ENCODE peak calls at places on chromosome 7, in eight cellular contexts. One of them, this sample, is unnamed.

GRCh38 chr7:48182736-48183369 is 11.6 kb downstream of the ABCA13 start:
- DNase-seq in OCI-LY7: no peak
- DNase-seq in cerebellum: no peak
- DNase-seq in activated B cell treated with CpG ODN at 0.5 μM for 24 hours: no peak
- DNase-seq in AG10803: peak; percentile 67
- DNase-seq in astrocyte of the spinal cord: peak; percentile 85
- DNase-seq in LoVo: no peak
- DNase-seq in RWPE1: no peak
- DNase-seq in this sample: no peak

GRCh38 chr7:36526720-36527548 is 137.3 kb downstream of the ANLN start:
- DNase-seq in astrocyte of the spinal cord: peak; percentile 64
- DNase-seq in RWPE1: peak; percentile 92
- DNase-seq in cerebellum: no peak
- DNase-seq in activated B cell treated with CpG ODN at 0.5 μM for 24 hours: no peak
- DNase-seq in LoVo: peak; percentile 77
- DNase-seq in AG10803: peak; percentile 40
- DNase-seq in OCI-LY7: no peak
- DNase-seq in this sample: peak; percentile 6

GRCh38 chr7:75611557-75612178 is 119.5 kb downstream of the SPDYE5 start:
- DNase-seq in LoVo: no peak
- DNase-seq in cerebellum: peak; percentile 91
- DNase-seq in AG10803: no peak
- DNase-seq in RWPE1: no peak
- DNase-seq in activated B cell treated with CpG ODN at 0.5 μM for 24 hours: no peak
- DNase-seq in OCI-LY7: no peak
- DNase-seq in astrocyte of the spinal cord: no peak
- DNase-seq in this sample: no peak

GRCh38 chr7:112573302-112574039 is 92.7 kb downstream of the LSMEM1 start:
- DNase-seq in activated B cell treated with CpG ODN at 0.5 μM for 24 hours: no peak
- DNase-seq in RWPE1: no peak
- DNase-seq in cerebellum: no peak
- DNase-seq in astrocyte of the spinal cord: peak; percentile 7
- DNase-seq in LoVo: peak; percentile 22
- DNase-seq in AG10803: no peak
- DNase-seq in OCI-LY7: peak; percentile 14
- DNase-seq in this sample: no peak

GRCh38 chr7:17370901-17371550 is 72.6 kb downstream of the AHR start:
- DNase-seq in LoVo: no peak
- DNase-seq in RWPE1: peak; percentile 30
- DNase-seq in OCI-LY7: no peak
- DNase-seq in activated B cell treated with CpG ODN at 0.5 μM for 24 hours: no peak
- DNase-seq in AG10803: no peak
- DNase-seq in cerebellum: no peak
- DNase-seq in astrocyte of the spinal cord: peak; percentile 65
- DNase-seq in this sample: no peak

GRCh38 chr7:151415375-151416112 is 5.7 kb upstream of the WDR86 start:
- DNase-seq in RWPE1: peak; percentile 44
- DNase-seq in activated B cell treated with CpG ODN at 0.5 μM for 24 hours: no peak
- DNase-seq in astrocyte of the spinal cord: no peak
- DNase-seq in AG10803: peak; percentile 49
- DNase-seq in cerebellum: no peak
- DNase-seq in OCI-LY7: no peak
- DNase-seq in LoVo: no peak
- DNase-seq in this sample: no peak

GRCh38 chr7:132950685-132951084 is 131.2 kb downstream of the CHCHD3 start:
- DNase-seq in OCI-LY7: no peak
- DNase-seq in activated B cell treated with CpG ODN at 0.5 μM for 24 hours: no peak
- DNase-seq in RWPE1: no peak
- DNase-seq in astrocyte of the spinal cord: no peak
- DNase-seq in AG10803: no peak
- DNase-seq in LoVo: no peak
- DNase-seq in cerebellum: no peak
- DNase-seq in this sample: no peak

GRCh38 chr7:38425509-38425908 is 152.1 kb upstream of the TARP start:
- DNase-seq in cerebellum: no peak
- DNase-seq in activated B cell treated with CpG ODN at 0.5 μM for 24 hours: no peak
- DNase-seq in RWPE1: no peak
- DNase-seq in OCI-LY7: peak; percentile 31
- DNase-seq in astrocyte of the spinal cord: no peak
- DNase-seq in LoVo: no peak
- DNase-seq in AG10803: no peak
- DNase-seq in this sample: no peak

GRCh38 chr7:22333680-22334141 is 23.2 kb downstream of the RAPGEF5 start:
- DNase-seq in LoVo: peak; percentile 40
- DNase-seq in cerebellum: peak; percentile 38
- DNase-seq in AG10803: no peak
- DNase-seq in OCI-LY7: no peak
- DNase-seq in astrocyte of the spinal cord: no peak
- DNase-seq in activated B cell treated with CpG ODN at 0.5 μM for 24 hours: no peak
- DNase-seq in RWPE1: no peak
- DNase-seq in this sample: no peak

GRCh38 chr7:26782501-26782900 is 81.9 kb downstream of the SKAP2 start:
- DNase-seq in LoVo: peak; percentile 23
- DNase-seq in astrocyte of the spinal cord: no peak
- DNase-seq in OCI-LY7: no peak
- DNase-seq in RWPE1: no peak
- DNase-seq in cerebellum: no peak
- DNase-seq in AG10803: no peak
- DNase-seq in activated B cell treated with CpG ODN at 0.5 μM for 24 hours: no peak
- DNase-seq in this sample: no peak

GRCh38 chr7:140229591-140230516 is 53.1 kb upstream of the KDM7A start:
- DNase-seq in activated B cell treated with CpG ODN at 0.5 μM for 24 hours: peak; percentile 57
- DNase-seq in RWPE1: no peak
- DNase-seq in AG10803: no peak
- DNase-seq in astrocyte of the spinal cord: no peak
- DNase-seq in cerebellum: no peak
- DNase-seq in OCI-LY7: no peak
- DNase-seq in LoVo: peak; percentile 68
- DNase-seq in this sample: no peak

GRCh38 chr7:5564894-5565293 is 141.3 kb upstream of the TNRC18 start:
- DNase-seq in activated B cell treated with CpG ODN at 0.5 μM for 24 hours: no peak
- DNase-seq in OCI-LY7: no peak
- DNase-seq in LoVo: no peak
- DNase-seq in AG10803: peak; percentile 51
- DNase-seq in cerebellum: no peak
- DNase-seq in astrocyte of the spinal cord: no peak
- DNase-seq in RWPE1: no peak
- DNase-seq in this sample: no peak

GRCh38 chr7:121442845-121443244 is 46.7 kb upstream of the FAM3C start:
- DNase-seq in AG10803: no peak
- DNase-seq in astrocyte of the spinal cord: no peak
- DNase-seq in OCI-LY7: no peak
- DNase-seq in RWPE1: peak; percentile 36
- DNase-seq in cerebellum: no peak
- DNase-seq in activated B cell treated with CpG ODN at 0.5 μM for 24 hours: no peak
- DNase-seq in LoVo: peak; percentile 15
- DNase-seq in this sample: no peak

GRCh38 chr7:24905996-24906770 is 73.8 kb downstream of the OSBPL3 start:
- DNase-seq in astrocyte of the spinal cord: no peak
- DNase-seq in OCI-LY7: no peak
- DNase-seq in AG10803: no peak
- DNase-seq in RWPE1: peak; percentile 40
- DNase-seq in activated B cell treated with CpG ODN at 0.5 μM for 24 hours: no peak
- DNase-seq in cerebellum: no peak
- DNase-seq in LoVo: peak; percentile 54
- DNase-seq in this sample: no peak

GRCh38 chr7:71817931-71818330 is 594.2 kb downstream of the CALN1 start:
- DNase-seq in RWPE1: no peak
- DNase-seq in OCI-LY7: no peak
- DNase-seq in LoVo: no peak
- DNase-seq in AG10803: no peak
- DNase-seq in astrocyte of the spinal cord: peak; percentile 3
- DNase-seq in activated B cell treated with CpG ODN at 0.5 μM for 24 hours: no peak
- DNase-seq in cerebellum: no peak
- DNase-seq in this sample: no peak

GRCh38 chr7:148894596-148894995 is 10.5 kb upstream of the EZH2 start:
- DNase-seq in AG10803: peak; percentile 74
- DNase-seq in LoVo: no peak
- DNase-seq in cerebellum: no peak
- DNase-seq in RWPE1: no peak
- DNase-seq in astrocyte of the spinal cord: no peak
- DNase-seq in activated B cell treated with CpG ODN at 0.5 μM for 24 hours: no peak
- DNase-seq in OCI-LY7: no peak
- DNase-seq in this sample: no peak

GRCh38 chr7:35728412-35729060 is 33.6 kb upstream of the HERPUD2 start:
- DNase-seq in OCI-LY7: peak; percentile 29
- DNase-seq in LoVo: no peak
- DNase-seq in RWPE1: no peak
- DNase-seq in AG10803: no peak
- DNase-seq in cerebellum: no peak
- DNase-seq in activated B cell treated with CpG ODN at 0.5 μM for 24 hours: no peak
- DNase-seq in astrocyte of the spinal cord: no peak
- DNase-seq in this sample: no peak

GRCh38 chr7:71488308-71488707 is 356.4 kb downstream of the GALNT17 start:
- DNase-seq in cerebellum: no peak
- DNase-seq in LoVo: peak; percentile 28
- DNase-seq in activated B cell treated with CpG ODN at 0.5 μM for 24 hours: no peak
- DNase-seq in RWPE1: no peak
- DNase-seq in astrocyte of the spinal cord: peak; percentile 63
- DNase-seq in AG10803: peak; percentile 87
- DNase-seq in OCI-LY7: no peak
- DNase-seq in this sample: peak; percentile 39

GRCh38 chr7:34128762-34129161 is 223.4 kb downstream of the BMPER start:
- DNase-seq in astrocyte of the spinal cord: peak; percentile 64
- DNase-seq in cerebellum: no peak
- DNase-seq in activated B cell treated with CpG ODN at 0.5 μM for 24 hours: no peak
- DNase-seq in OCI-LY7: no peak
- DNase-seq in AG10803: peak; percentile 78
- DNase-seq in LoVo: no peak
- DNase-seq in RWPE1: peak; percentile 5
- DNase-seq in this sample: peak; percentile 41